ENCODE peak calls at places on chromosomes 5 and 9, in ten cellular contexts. One of them, this sample, is unnamed. For H3K36me3, the result is how much of the 10 kb centered on the place peaks cover.

GRCh38 chr9:27925815-27926214 is 352.5 kb upstream of the C9orf72 start:
- DNase-seq in HCT116: no peak
- DNase-seq in psoas muscle: no peak
- DNase-seq in GM12878: no peak
- DNase-seq in heart right ventricle: no peak
- DNase-seq in OCI-LY7: no peak
- DNase-seq in fibroblast of lung: no peak
- DNase-seq in PC-9: no peak
- DNase-seq in breast epithelium: no peak
- DNase-seq in Peyer's patch: no peak
- DNase-seq in this sample: no peak

GRCh38 chr5:102700126-102700851 is 54.8 kb upstream of the PAM start:
- DNase-seq in HCT116: no peak
- DNase-seq in psoas muscle: no peak
- DNase-seq in GM12878: no peak
- DNase-seq in heart right ventricle: no peak
- DNase-seq in OCI-LY7: no peak
- DNase-seq in fibroblast of lung: no peak
- DNase-seq in PC-9: no peak
- DNase-seq in breast epithelium: no peak
- DNase-seq in Peyer's patch: no peak
- DNase-seq in this sample: no peak

GRCh38 chr5:127685662-127686061 is 17.5 kb upstream of the CCDC192 start:
- DNase-seq in HCT116: no peak
- DNase-seq in psoas muscle: no peak
- DNase-seq in GM12878: no peak
- DNase-seq in heart right ventricle: no peak
- DNase-seq in OCI-LY7: no peak
- DNase-seq in fibroblast of lung: peak
- DNase-seq in PC-9: no peak
- DNase-seq in breast epithelium: no peak
- DNase-seq in Peyer's patch: no peak
- DNase-seq in this sample: no peak

GRCh38 chr5:142499591-142500384 is 175.0 kb upstream of the SPRY4 start:
- DNase-seq in HCT116: no peak
- DNase-seq in psoas muscle: no peak
- DNase-seq in GM12878: no peak
- DNase-seq in heart right ventricle: no peak
- DNase-seq in OCI-LY7: no peak
- DNase-seq in fibroblast of lung: no peak
- DNase-seq in PC-9: no peak
- DNase-seq in breast epithelium: no peak
- DNase-seq in Peyer's patch: no peak
- DNase-seq in this sample: peak

GRCh38 chr5:19554524-19554923 is 433.5 kb downstream of the CDH18 start:
- DNase-seq in HCT116: no peak
- DNase-seq in psoas muscle: no peak
- DNase-seq in GM12878: no peak
- DNase-seq in heart right ventricle: no peak
- DNase-seq in OCI-LY7: no peak
- DNase-seq in fibroblast of lung: no peak
- DNase-seq in PC-9: no peak
- DNase-seq in breast epithelium: no peak
- DNase-seq in Peyer's patch: no peak
- DNase-seq in this sample: no peak

GRCh38 chr9:125380406-125380805 is 118.8 kb downstream of the GAPVD1 start:
- DNase-seq in HCT116: no peak
- DNase-seq in psoas muscle: peak
- DNase-seq in GM12878: no peak
- DNase-seq in heart right ventricle: no peak
- DNase-seq in OCI-LY7: no peak
- DNase-seq in fibroblast of lung: no peak
- DNase-seq in PC-9: no peak
- DNase-seq in breast epithelium: no peak
- DNase-seq in Peyer's patch: no peak
- DNase-seq in this sample: no peak

GRCh38 chr9:126147620-126148522 is 178.8 kb upstream of the MVB12B start:
- DNase-seq in HCT116: no peak
- DNase-seq in psoas muscle: no peak
- DNase-seq in GM12878: no peak
- DNase-seq in heart right ventricle: no peak
- DNase-seq in OCI-LY7: no peak
- DNase-seq in fibroblast of lung: no peak
- DNase-seq in PC-9: no peak
- DNase-seq in breast epithelium: no peak
- DNase-seq in Peyer's patch: no peak
- DNase-seq in this sample: no peak

GRCh38 chr5:124824637-124825158 is 78.3 kb upstream of the ZNF608 start:
- DNase-seq in HCT116: no peak
- DNase-seq in psoas muscle: no peak
- DNase-seq in GM12878: no peak
- DNase-seq in heart right ventricle: no peak
- DNase-seq in OCI-LY7: no peak
- DNase-seq in fibroblast of lung: peak
- DNase-seq in PC-9: no peak
- DNase-seq in breast epithelium: no peak
- DNase-seq in Peyer's patch: no peak
- DNase-seq in this sample: peak

GRCh38 chr9:93244101-93244500 is 60.2 kb downstream of the WNK2 start:
- DNase-seq in HCT116: no peak
- DNase-seq in psoas muscle: no peak
- DNase-seq in GM12878: no peak
- DNase-seq in heart right ventricle: no peak
- DNase-seq in OCI-LY7: no peak
- DNase-seq in fibroblast of lung: no peak
- DNase-seq in PC-9: no peak
- DNase-seq in breast epithelium: no peak
- DNase-seq in Peyer's patch: no peak
- DNase-seq in this sample: no peak

GRCh38 chr5:88743231-88743879 is 139.6 kb downstream of the MEF2C start:
- DNase-seq in HCT116: peak
- DNase-seq in psoas muscle: no peak
- DNase-seq in GM12878: no peak
- DNase-seq in heart right ventricle: no peak
- DNase-seq in OCI-LY7: no peak
- DNase-seq in fibroblast of lung: peak
- DNase-seq in PC-9: no peak
- DNase-seq in breast epithelium: no peak
- DNase-seq in Peyer's patch: no peak
- DNase-seq in this sample: no peak

GRCh38 chr5:317086-317811 is 4.3 kb upstream of the AHRR start:
- DNase-seq in HCT116: peak
- DNase-seq in psoas muscle: no peak
- DNase-seq in GM12878: no peak
- DNase-seq in heart right ventricle: no peak
- DNase-seq in OCI-LY7: peak
- DNase-seq in fibroblast of lung: peak
- DNase-seq in PC-9: peak
- DNase-seq in breast epithelium: no peak
- DNase-seq in Peyer's patch: peak
- DNase-seq in this sample: no peak

GRCh38 chr5:37662789-37663475 is 176.9 kb downstream of the GDNF start:
- DNase-seq in HCT116: no peak
- DNase-seq in psoas muscle: no peak
- DNase-seq in GM12878: no peak
- DNase-seq in heart right ventricle: no peak
- DNase-seq in OCI-LY7: no peak
- DNase-seq in fibroblast of lung: peak
- DNase-seq in PC-9: no peak
- DNase-seq in breast epithelium: no peak
- DNase-seq in Peyer's patch: no peak
- DNase-seq in this sample: no peak

GRCh38 chr9:29214162-29214520 is 1640.9 kb upstream of the C9orf72 start:
- DNase-seq in HCT116: no peak
- DNase-seq in psoas muscle: peak
- DNase-seq in GM12878: no peak
- DNase-seq in heart right ventricle: no peak
- DNase-seq in OCI-LY7: no peak
- DNase-seq in fibroblast of lung: no peak
- DNase-seq in PC-9: no peak
- DNase-seq in breast epithelium: no peak
- DNase-seq in Peyer's patch: no peak
- DNase-seq in this sample: peak

GRCh38 chr5:60453186-60453976 is 246.6 kb downstream of the DEPDC1B start:
- DNase-seq in HCT116: no peak
- DNase-seq in psoas muscle: no peak
- DNase-seq in GM12878: no peak
- DNase-seq in heart right ventricle: no peak
- DNase-seq in OCI-LY7: no peak
- DNase-seq in fibroblast of lung: no peak
- DNase-seq in PC-9: no peak
- DNase-seq in breast epithelium: no peak
- DNase-seq in Peyer's patch: no peak
- DNase-seq in this sample: no peak

GRCh38 chr9:128792978-128793686 is 6.1 kb downstream of the TBC1D13 start:
- DNase-seq in HCT116: no peak
- DNase-seq in psoas muscle: no peak
- DNase-seq in GM12878: no peak
- DNase-seq in heart right ventricle: no peak
- DNase-seq in OCI-LY7: no peak
- DNase-seq in fibroblast of lung: no peak
- DNase-seq in PC-9: no peak
- DNase-seq in breast epithelium: no peak
- DNase-seq in Peyer's patch: no peak
- DNase-seq in this sample: no peak
- H3K36me3 ChIP-seq in HCT116: under half
- H3K36me3 ChIP-seq in psoas muscle: under half
- H3K36me3 ChIP-seq in GM12878: under half
- H3K36me3 ChIP-seq in heart right ventricle: under half
- H3K36me3 ChIP-seq in OCI-LY7: half or more
- H3K36me3 ChIP-seq in fibroblast of lung: under half
- H3K36me3 ChIP-seq in PC-9: under half
- H3K36me3 ChIP-seq in breast epithelium: under half
- H3K36me3 ChIP-seq in Peyer's patch: under half
- H3K36me3 ChIP-seq in this sample: under half

DNA sequence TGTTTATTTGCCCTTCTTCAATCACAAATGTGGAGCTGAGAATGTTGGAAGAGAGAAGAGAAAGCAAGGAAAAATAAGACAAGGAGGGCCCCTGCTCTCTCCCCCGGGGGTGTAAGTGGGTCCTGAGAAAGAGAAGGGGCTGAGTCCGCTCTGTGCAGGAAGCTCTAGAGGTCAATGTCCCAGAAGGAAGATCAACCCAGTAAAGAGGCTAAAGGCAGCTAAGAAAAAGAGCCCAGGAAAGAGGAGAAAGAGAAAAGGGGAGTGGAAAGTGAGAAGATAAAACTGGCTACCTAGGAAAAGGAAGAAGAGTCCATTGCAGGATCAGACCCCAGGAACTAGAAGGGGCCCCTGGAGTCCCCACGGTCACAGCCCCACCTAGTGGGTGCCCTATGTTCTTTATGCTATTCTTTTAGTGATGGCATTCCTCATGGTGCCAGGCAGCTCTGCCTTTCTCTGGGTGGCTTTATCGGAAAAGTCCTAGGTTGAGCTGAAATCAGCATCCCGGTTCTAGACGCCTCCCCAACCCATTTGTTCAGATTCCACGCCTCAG is 583.4 kb downstream of the ACTL7B start:
- DNase-seq in HCT116: peak
- DNase-seq in psoas muscle: peak
- DNase-seq in GM12878: no peak
- DNase-seq in heart right ventricle: peak
- DNase-seq in OCI-LY7: peak
- DNase-seq in fibroblast of lung: peak
- DNase-seq in PC-9: peak
- DNase-seq in breast epithelium: peak
- DNase-seq in Peyer's patch: peak
- DNase-seq in this sample: no peak
- H3K4me3 ChIP-seq in HCT116: no peak
- H3K4me3 ChIP-seq in psoas muscle: peak
- H3K4me3 ChIP-seq in GM12878: no peak
- H3K4me3 ChIP-seq in heart right ventricle: peak
- H3K4me3 ChIP-seq in OCI-LY7: no peak
- H3K4me3 ChIP-seq in fibroblast of lung: peak
- H3K4me3 ChIP-seq in PC-9: peak
- H3K4me3 ChIP-seq in breast epithelium: peak
- H3K4me3 ChIP-seq in Peyer's patch: no peak
- H3K4me3 ChIP-seq in this sample: peak

GRCh38 chr5:131068893-131069643 is 96.0 kb downstream of the HINT1 start:
- DNase-seq in HCT116: no peak
- DNase-seq in psoas muscle: no peak
- DNase-seq in GM12878: peak
- DNase-seq in heart right ventricle: no peak
- DNase-seq in OCI-LY7: peak
- DNase-seq in fibroblast of lung: no peak
- DNase-seq in PC-9: no peak
- DNase-seq in breast epithelium: peak
- DNase-seq in Peyer's patch: peak
- DNase-seq in this sample: no peak
- TF ChIP-seq CTCF in HCT116: peak
- TF ChIP-seq CTCF in psoas muscle: no peak
- TF ChIP-seq CTCF in GM12878: no peak
- TF ChIP-seq CTCF in heart right ventricle: no peak
- TF ChIP-seq CTCF in OCI-LY7: no peak
- TF ChIP-seq CTCF in fibroblast of lung: no peak
- TF ChIP-seq CTCF in PC-9: no peak
- TF ChIP-seq CTCF in breast epithelium: no peak
- TF ChIP-seq CTCF in Peyer's patch: no peak
- TF ChIP-seq CTCF in this sample: no peak

GRCh38 chr9:13165956-13166355 is 113.5 kb downstream of the MPDZ start:
- DNase-seq in HCT116: no peak
- DNase-seq in psoas muscle: no peak
- DNase-seq in GM12878: no peak
- DNase-seq in heart right ventricle: no peak
- DNase-seq in OCI-LY7: no peak
- DNase-seq in fibroblast of lung: no peak
- DNase-seq in PC-9: no peak
- DNase-seq in breast epithelium: no peak
- DNase-seq in Peyer's patch: no peak
- DNase-seq in this sample: no peak

GRCh38 chr9:13160051-13160450 is 119.4 kb downstream of the MPDZ start:
- DNase-seq in HCT116: no peak
- DNase-seq in psoas muscle: no peak
- DNase-seq in GM12878: no peak
- DNase-seq in heart right ventricle: no peak
- DNase-seq in OCI-LY7: no peak
- DNase-seq in fibroblast of lung: no peak
- DNase-seq in PC-9: no peak
- DNase-seq in breast epithelium: no peak
- DNase-seq in Peyer's patch: no peak
- DNase-seq in this sample: no peak

GRCh38 chr9:13163946-13164345 is 115.5 kb downstream of the MPDZ start:
- DNase-seq in HCT116: no peak
- DNase-seq in psoas muscle: no peak
- DNase-seq in GM12878: no peak
- DNase-seq in heart right ventricle: no peak
- DNase-seq in OCI-LY7: no peak
- DNase-seq in fibroblast of lung: no peak
- DNase-seq in PC-9: no peak
- DNase-seq in breast epithelium: no peak
- DNase-seq in Peyer's patch: no peak
- DNase-seq in this sample: no peak

DNA sequence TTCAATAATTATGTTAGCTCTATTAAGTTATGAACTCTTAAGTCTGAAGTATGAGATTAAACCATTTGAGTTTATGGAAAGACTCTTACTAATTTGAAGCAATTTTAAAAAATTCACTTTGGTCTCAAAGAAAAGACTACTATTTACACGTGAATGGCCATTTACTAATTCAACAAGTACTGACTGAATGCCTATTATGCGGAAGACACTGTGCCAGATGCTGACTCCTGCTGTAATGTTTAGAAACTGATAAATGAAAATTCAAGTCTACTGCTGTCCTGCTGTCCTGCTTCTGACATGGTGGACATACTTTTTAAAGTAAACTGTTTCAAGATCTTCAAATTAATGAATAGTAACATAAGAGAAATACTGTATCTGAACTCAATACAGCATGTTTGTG is 116.2 kb downstream of the MPDZ start:
- DNase-seq in HCT116: no peak
- DNase-seq in psoas muscle: no peak
- DNase-seq in GM12878: no peak
- DNase-seq in heart right ventricle: no peak
- DNase-seq in OCI-LY7: no peak
- DNase-seq in fibroblast of lung: no peak
- DNase-seq in PC-9: no peak
- DNase-seq in breast epithelium: no peak
- DNase-seq in Peyer's patch: no peak
- DNase-seq in this sample: no peak
- H3K36me3 ChIP-seq in HCT116: under half
- H3K36me3 ChIP-seq in psoas muscle: under half
- H3K36me3 ChIP-seq in GM12878: under half
- H3K36me3 ChIP-seq in heart right ventricle: under half
- H3K36me3 ChIP-seq in OCI-LY7: under half
- H3K36me3 ChIP-seq in fibroblast of lung: under half
- H3K36me3 ChIP-seq in PC-9: under half
- H3K36me3 ChIP-seq in breast epithelium: under half
- H3K36me3 ChIP-seq in Peyer's patch: under half
- H3K36me3 ChIP-seq in this sample: under half